ENCODE peak calls at places on chromosomes 12 and 14, in four cellular contexts. J, N, C and D are unnamed samples.

GRCh38 chr12:12210983-12211382 is 55.9 kb downstream of the LRP6 start:
- DNase-seq in N (no peak), J (no peak), C (no peak), D (no peak)

GRCh38 chr12:113347-113746 is 46.8 kb downstream of the IQSEC3 start:
- DNase-seq in N (no peak), J (no peak), C (no peak), D (no peak)

GRCh38 chr12:121802485-121802842 is 1.3 kb upstream of the SETD1B start:
- DNase-seq in J (no peak), C (no peak), N (no peak), D (no peak)

GRCh38 chr14:49867831-49868719 is 15.5 kb upstream of the NEMF start:
- DNase-seq in N (peak; percentile 94), C (peak; percentile 92), J (peak; percentile 98), D (peak; percentile 97)

GRCh38 chr12:32155911-32156585 is 49.4 kb downstream of the BICD1 start:
- DNase-seq in C (no peak), J (no peak), N (no peak), D (no peak)

GRCh38 chr12:71810905-71811304 is 28.7 kb upstream of the TBC1D15 start:
- DNase-seq in C (no peak), N (no peak), J (no peak), D (no peak)

GRCh38 chr12:117052386-117053049 is 46.7 kb downstream of the TESC start:
- DNase-seq in N (no peak), C (no peak), J (no peak), D (no peak)

GRCh38 chr12:103820881-103821489 is 20.0 kb downstream of the NT5DC3 start:
- DNase-seq in J (no peak), N (no peak), C (no peak), D (no peak)

GRCh38 chr14:61609143-61609851 is 86.0 kb upstream of the HIF1A start:
- DNase-seq in C (no peak), J (no peak), N (no peak), D (no peak)

GRCh38 chr12:131194166-131194565 is 240.5 kb downstream of the ADGRD1 start:
- DNase-seq in N (no peak), J (no peak), C (no peak), D (no peak)

GRCh38 chr14:68317239-68317638 is 475.6 kb downstream of the ZFP36L1 start:
- DNase-seq in N (no peak), J (no peak), C (no peak), D (no peak)

GRCh38 chr12:124470139-124470538 is 97.3 kb downstream of the NCOR2 start:
- DNase-seq in N (no peak), J (no peak), C (no peak), D (no peak)

GRCh38 chr12:68240975-68241374 is 12.4 kb downstream of the IL22 start:
- DNase-seq in J (no peak), C (no peak), N (no peak), D (no peak)

GRCh38 chr14:101186544-101186943 is 283.0 kb upstream of the RTL1 start:
- DNase-seq in N (no peak), J (no peak), C (no peak), D (no peak)

GRCh38 chr12:123379391-123379790 is 4.5 kb upstream of the KMT5A start:
- DNase-seq in N (no peak), J (no peak), C (no peak), D (no peak)

GRCh38 chr12:66529934-66530333 is 148.9 kb downstream of the GRIP1 start:
- DNase-seq in J (no peak), N (no peak), C (no peak), D (no peak)